ENCODE peak calls at places on chromosomes 6 and 20, in four cellular contexts. N is SW 1271; S is activated naive CD8-positive, alpha-beta T cell treated with anti-CD3 and anti-CD28 coated beads, Interleukin-2, amount 10 ng/mL, durations not matched to agents 7 days and 5 days; M is endothelial cell. H is an unnamed sample.

GRCh38 chr20:18728867-18729224 is 84.7 kb upstream of the SCP2D1 start:
- DNase-seq in N (no peak), S (no peak), M (no peak), H (no peak)

GRCh38 chr6:48764261-48764660 is 653.3 kb upstream of the PTCHD4 start:
- DNase-seq in N (no peak), S (no peak), M (no peak), H (no peak)

GRCh38 chr6:87799651-87800050 is 97.6 kb upstream of the AKIRIN2 start:
- DNase-seq in N (no peak), S (no peak), M (no peak), H (no peak)

GRCh38 chr6:97594834-97595233 is 311.8 kb upstream of the MMS22L start:
- DNase-seq in N (no peak), S (no peak), M (no peak), H (no peak)

GRCh38 chr6:26550250-26550993 is 12.3 kb downstream of the HMGN4 start:
- DNase-seq in N (peak; percentile 82), S (peak; percentile 70), M (peak; percentile 65), H (peak; percentile 85)

GRCh38 chr20:57329608-57330221 is at the start of gene SPO11:
- DNase-seq in N (no peak), S (no peak), M (peak; percentile 28), H (peak; percentile 37)

GRCh38 chr6:107704377-107705013 is 119.6 kb downstream of the SCML4 start:
- DNase-seq in N (peak; percentile 12), S (no peak), M (peak; percentile 46), H (peak; percentile 69)

GRCh38 chr20:24633026-24633425 is 163.6 kb downstream of the SYNDIG1 start:
- DNase-seq in N (no peak), S (no peak), M (no peak), H (no peak)

GRCh38 chr6:5422321-5422915 is 161.1 kb downstream of the FARS2 start:
- DNase-seq in N (no peak), S (no peak), M (peak; percentile 53), H (peak; percentile 36)

GRCh38 chr6:129112591-129112990 is 229.7 kb downstream of the LAMA2 start:
- DNase-seq in N (no peak), S (no peak), M (no peak), H (no peak)

GRCh38 chr6:107102414-107102805 is 12.9 kb downstream of the BEND3 start:
- DNase-seq in N (no peak), S (no peak), M (no peak), H (no peak)